ENCODE peak calls at places on chromosomes 13 and 19, in six cellular contexts. E is HepG2, V is K562, X is H1, O is GM12878, G is SK-N-SH. S is an unnamed sample.

GRCh38 chr19:56217039-56217949 is 15.2 kb downstream of the ZSCAN5C start:
- DNase-seq in O (no peak), V (no peak), G (peak), E (no peak), X (peak), S (no peak)

GRCh38 chr13:25608181-25608580 is 236.4 kb downstream of the ATP8A2 start:
- DNase-seq in V (no peak), E (no peak), X (no peak), G (no peak), O (no peak), S (no peak)

GRCh38 chr13:71866173-71867091 is 572 bp downstream of the DACH1 start:
- DNase-seq in G (peak), E (no peak), V (no peak), X (peak), O (no peak), S (peak)

GRCh38 chr13:45393941-45394570 is 24.1 kb downstream of the SLC25A30 start:
- DNase-seq in X (peak), E (peak), O (no peak), V (peak), G (peak), S (no peak)

GRCh38 chr13:49610176-49610575 is 18.1 kb upstream of the ARL11 start:
- DNase-seq in X (no peak), O (no peak), V (no peak), G (peak), E (no peak), S (no peak)

GRCh38 chr19:294341-294818 is 3.2 kb upstream of the PLPP2 start:
- DNase-seq in O (no peak), V (no peak), E (no peak), X (peak), G (peak), S (no peak)

GRCh38 chr19:33399745-33400681 is 26.5 kb downstream of the CEBPG start:
- DNase-seq in G (peak), V (no peak), E (no peak), X (no peak), O (no peak), S (no peak)

GRCh38 chr19:9673912-9674668 is 810 bp downstream of the ZNF562 start:
- DNase-seq in V (peak), X (no peak), E (peak), O (peak), G (no peak), S (no peak)

GRCh38 chr19:57664269-57665127 is 4.2 kb upstream of the ZSCAN4 start:
- DNase-seq in X (peak), O (no peak), G (peak), V (peak), E (peak), S (no peak)

GRCh38 chr13:99124695-99125334 is 75.8 kb upstream of the UBAC2 start:
- DNase-seq in V (peak), O (peak), E (no peak), G (no peak), X (no peak), S (peak)

GRCh38 chr13:112783135-112783945 is 93.5 kb downstream of the ATP11A start:
- DNase-seq in G (peak), O (no peak), X (peak), E (no peak), V (no peak), S (no peak)

GRCh38 chr13:110866491-110867170 is 48.2 kb downstream of the ANKRD10 start:
- DNase-seq in O (no peak), V (no peak), E (no peak), G (no peak), X (peak), S (no peak)

GRCh38 chr13:110868631-110869165 is 46.2 kb downstream of the ANKRD10 start:
- DNase-seq in X (peak), E (no peak), V (no peak), G (no peak), O (no peak), S (no peak)

GRCh38 chr13:110869231-110869804 is 45.6 kb downstream of the ANKRD10 start:
- DNase-seq in G (no peak), V (peak), E (no peak), X (no peak), O (no peak), S (no peak)

GRCh38 chr13:110869805-110870706 is 44.8 kb downstream of the ANKRD10 start:
- DNase-seq in O (no peak), E (peak), V (peak), X (peak), G (peak), S (peak)

GRCh38 chr13:110867380-110867779 is 47.5 kb downstream of the ANKRD10 start:
- DNase-seq in V (no peak), X (peak), G (no peak), E (no peak), O (no peak), S (no peak)
- H3K27ac ChIP-seq in V (no peak), X (no peak), G (no peak), E (no peak), O (no peak), S (no peak)

GRCh38 chr19:47498561-47498960 is 14.5 kb upstream of the KPTN start:
- DNase-seq in G (no peak), O (no peak), V (no peak), E (no peak), X (no peak), S (no peak)

GRCh38 chr19:47499863-47500830 is 14.7 kb downstream of the NAPA start:
- DNase-seq in E (no peak), G (no peak), X (no peak), V (no peak), O (no peak), S (no peak)

GRCh38 chr19:47497821-47498520 is 14.0 kb upstream of the KPTN start:
- DNase-seq in O (no peak), G (no peak), X (no peak), V (no peak), E (no peak), S (no peak)

GRCh38 chr19:47497073-47497766 is 13.2 kb upstream of the KPTN start:
- DNase-seq in G (no peak), E (no peak), X (no peak), O (no peak), V (peak), S (no peak)

DNA sequence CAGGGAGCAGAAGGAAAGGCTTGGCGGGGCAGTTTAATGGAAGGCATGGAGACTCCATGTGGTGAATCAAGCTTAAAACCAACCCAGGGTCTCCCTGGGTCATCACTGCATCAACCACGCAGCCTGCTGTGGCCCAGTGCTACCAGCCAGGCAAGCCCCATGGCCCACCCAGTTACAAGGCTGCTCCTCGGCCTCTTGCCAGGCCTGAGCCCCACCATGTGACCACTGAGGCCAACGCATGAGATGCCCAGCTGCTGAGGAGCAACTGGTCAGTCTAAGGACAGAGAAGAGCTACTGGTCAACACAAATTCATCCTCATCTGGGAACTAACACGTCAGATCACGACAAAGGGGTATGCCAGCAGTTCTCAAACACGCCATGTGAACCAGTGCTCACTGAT is 15.4 kb upstream of the KPTN start:
- DNase-seq in X (no peak), G (no peak), E (no peak), O (no peak), V (no peak), S (no peak)
- TF ChIP-seq GABPA in X (no peak), G (no peak), E (no peak), O (no peak), V (no peak), S (no peak)

GRCh38 chr19:4360641-4361151 is 17.3 kb downstream of the MPND start:
- DNase-seq in G (no peak), V (no peak), X (no peak), O (no peak), E (no peak), S (no peak)

GRCh38 chr19:4362871-4363545 is 19.6 kb downstream of the MPND start:
- DNase-seq in G (no peak), O (no peak), X (peak), V (no peak), E (no peak), S (no peak)

GRCh38 chr19:4361152-4362037 is 18.0 kb downstream of the MPND start:
- DNase-seq in O (no peak), E (no peak), G (no peak), X (no peak), V (no peak), S (no peak)

GRCh38 chr19:4363571-4364304 is 20.4 kb downstream of the MPND start:
- DNase-seq in G (no peak), X (peak), O (no peak), E (no peak), V (no peak), S (no peak)

DNA sequence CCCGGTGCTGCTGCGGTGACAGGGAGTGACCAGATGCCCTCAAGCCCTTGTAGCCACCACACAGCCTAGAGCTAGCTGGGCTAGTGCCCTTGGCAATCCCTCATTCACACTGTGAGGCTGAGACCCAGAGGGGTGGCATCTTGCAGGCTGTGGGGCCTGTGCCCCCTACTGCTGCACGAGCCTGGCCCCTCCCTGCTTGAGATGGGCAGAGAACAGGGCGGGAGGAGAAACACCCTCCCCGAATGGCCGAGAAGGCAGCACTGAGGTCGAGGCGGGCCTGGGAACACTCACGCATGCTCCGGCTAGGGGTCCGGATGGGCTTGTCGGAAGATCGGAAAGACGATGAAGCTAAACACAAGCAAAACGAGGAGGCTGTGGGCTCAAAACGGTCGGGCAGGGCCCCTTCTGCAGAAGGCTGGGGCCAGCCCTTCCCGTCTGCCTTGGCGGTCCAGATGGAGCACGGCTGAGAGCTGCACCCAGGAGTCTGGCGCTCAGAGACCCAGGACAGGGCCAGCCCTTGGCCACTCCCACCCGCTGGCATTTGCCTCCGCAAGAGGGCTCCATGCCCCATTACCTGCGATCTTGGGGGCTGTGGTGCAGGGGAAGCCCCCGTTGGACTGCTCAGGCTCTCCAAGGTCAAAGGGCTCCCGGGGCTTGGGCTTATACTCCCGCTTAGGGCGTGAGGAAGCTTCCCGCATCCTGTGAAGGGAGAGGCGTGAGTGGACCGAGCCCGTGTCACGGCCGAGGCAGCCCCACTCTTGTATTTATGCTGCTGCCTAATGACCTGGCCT is 18.9 kb downstream of the MPND start:
- DNase-seq in V (no peak), X (peak), E (no peak), O (no peak), G (no peak), S (no peak)
- H3K27ac ChIP-seq in V (no peak), X (no peak), E (no peak), O (no peak), G (no peak), S (no peak)

GRCh38 chr19:44905437-44906160 is at the start of gene APOE:
- DNase-seq in X (peak), G (peak), E (peak), V (peak), O (no peak), S (no peak)
- TF ChIP-seq GABPA in X (no peak), G (no peak), E (no peak), V (no peak), O (no peak), S (no peak)

GRCh38 chr13:102261809-102262208 is 140.0 kb downstream of the FGF14 start:
- DNase-seq in G (no peak), E (no peak), V (no peak), X (no peak), O (no peak), S (no peak)

GRCh38 chr13:102273111-102273510 is 128.7 kb downstream of the FGF14 start:
- DNase-seq in O (no peak), V (no peak), G (no peak), X (no peak), E (no peak), S (no peak)

GRCh38 chr13:102267191-102267590 is 134.7 kb downstream of the FGF14 start:
- DNase-seq in X (no peak), G (no peak), O (no peak), E (no peak), V (no peak), S (no peak)
- H3K27ac ChIP-seq in X (no peak), G (no peak), O (no peak), E (no peak), V (no peak), S (no peak)

GRCh38 chr19:17711851-17712250 is 7.4 kb upstream of the MAP1S start:
- DNase-seq in O (no peak), X (no peak), E (no peak), G (no peak), V (no peak), S (no peak)

GRCh38 chr19:17703823-17704463 is 15.3 kb upstream of the MAP1S start:
- DNase-seq in X (peak), E (peak), O (no peak), V (peak), G (peak), S (peak)

GRCh38 chr19:17706750-17707181 is 12.5 kb upstream of the MAP1S start:
- DNase-seq in E (peak), V (peak), G (peak), O (no peak), X (peak), S (no peak)
- TF ChIP-seq GABPA in E (no peak), V (no peak), G (no peak), O (no peak), X (no peak), S (no peak)

GRCh38 chr13:23515116-23515515 is 55.1 kb upstream of the TNFRSF19 start:
- DNase-seq in V (no peak), X (no peak), G (no peak), E (no peak), O (no peak), S (no peak)

GRCh38 chr13:23514076-23514475 is 56.1 kb upstream of the TNFRSF19 start:
- DNase-seq in E (no peak), X (no peak), O (no peak), G (no peak), V (no peak), S (no peak)

GRCh38 chr13:23518231-23518630 is 52.0 kb upstream of the TNFRSF19 start:
- DNase-seq in X (no peak), V (no peak), G (no peak), O (no peak), E (no peak), S (no peak)

GRCh38 chr13:23516706-23517105 is 53.5 kb upstream of the TNFRSF19 start:
- DNase-seq in O (no peak), V (no peak), E (peak), X (no peak), G (no peak), S (no peak)

GRCh38 chr13:23516190-23516589 is 54.0 kb upstream of the TNFRSF19 start:
- DNase-seq in O (no peak), E (no peak), G (no peak), X (no peak), V (no peak), S (no peak)
- H3K27ac ChIP-seq in O (no peak), E (no peak), G (no peak), X (no peak), V (no peak), S (no peak)

GRCh38 chr19:29622191-29623070 is 16.3 kb downstream of the POP4 start:
- DNase-seq in X (no peak), G (peak), V (no peak), O (no peak), E (no peak), S (no peak)
- TF ChIP-seq GABPA in X (no peak), G (no peak), V (no peak), O (no peak), E (no peak), S (no peak)